ENCODE peak calls at places on chromosomes 12 and 14, in nine cellular contexts. F is left lung, V is fibroblast of lung, K is IMR-90, C is mammary epithelial cell, D is GM06990, Y is fibroblast of mammary gland, B is mesothelial cell of epicardium, H is progenitor cell of endocrine pancreas. X is an unnamed sample.

GRCh38 chr14:26872510-26872909 is 274.7 kb upstream of the NOVA1 start:
- DNase-seq in F (no peak), K (no peak), Y (peak), C (no peak), B (no peak), D (no peak), V (peak), H (no peak), X (no peak)

GRCh38 chr12:53532524-53533445 is 25.5 kb upstream of the NPFF start:
- DNase-seq in V (no peak), D (no peak), C (no peak), B (no peak), H (no peak), Y (no peak), F (no peak), K (no peak), X (no peak)

GRCh38 chr14:82075566-82075965 is 541.9 kb upstream of the SEL1L start:
- DNase-seq in H (peak), D (no peak), F (no peak), K (no peak), Y (no peak), B (peak), V (peak), C (no peak), X (no peak)

GRCh38 chr12:56634242-56634836 is 4.2 kb upstream of the BAZ2A start:
- DNase-seq in D (peak), K (no peak), F (peak), H (peak), B (peak), Y (no peak), C (peak), V (no peak), X (no peak)

GRCh38 chr14:70489579-70490175 is 37.7 kb downstream of the ADAM21 start:
- DNase-seq in F (no peak), K (no peak), V (no peak), Y (no peak), H (no peak), B (no peak), C (no peak), D (no peak), X (no peak)

GRCh38 chr12:53966070-53966384 is 6.9 kb upstream of the HOXC11 start:
- DNase-seq in C (no peak), H (no peak), K (no peak), V (no peak), F (no peak), D (no peak), B (no peak), Y (no peak), X (no peak)

GRCh38 chr14:65981192-65981843 is 504.9 kb upstream of the CCDC196 start:
- DNase-seq in C (no peak), V (no peak), D (no peak), F (no peak), H (no peak), B (no peak), Y (no peak), K (no peak), X (no peak)

GRCh38 chr14:65622703-65623102 is 210.2 kb downstream of the FUT8 start:
- DNase-seq in C (no peak), D (no peak), F (no peak), V (no peak), H (no peak), Y (no peak), B (no peak), K (no peak), X (no peak)

GRCh38 chr14:39614292-39614923 is 182.2 kb upstream of the FBXO33 start:
- DNase-seq in V (no peak), F (no peak), K (no peak), C (no peak), Y (no peak), D (no peak), B (no peak), H (no peak), X (no peak)

GRCh38 chr14:47150267-47150666 is 498.7 kb upstream of the RPL10L start:
- DNase-seq in Y (no peak), H (no peak), F (no peak), B (no peak), C (no peak), V (peak), D (no peak), K (no peak), X (no peak)

GRCh38 chr12:90013409-90013808 is 304.8 kb upstream of the ATP2B1 start:
- DNase-seq in D (no peak), F (no peak), B (no peak), Y (peak), H (no peak), K (peak), V (no peak), C (no peak), X (no peak)

GRCh38 chr14:19906665-19907064 is 13.7 kb upstream of the OR4K5 start:
- DNase-seq in K (no peak), Y (no peak), F (no peak), V (no peak), B (no peak), D (no peak), H (no peak), C (no peak), X (no peak)

GRCh38 chr12:90631581-90631980 is 323.4 kb downstream of the CCER1 start:
- DNase-seq in Y (peak), H (no peak), V (no peak), K (no peak), B (no peak), F (no peak), D (no peak), C (no peak), X (no peak)

GRCh38 chr14:105495101-105495989 is 4.3 kb downstream of the TEDC1 start:
- DNase-seq in C (no peak), B (peak), F (peak), D (peak), V (no peak), Y (no peak), K (no peak), H (no peak), X (peak)

GRCh38 chr14:61503167-61503801 is 181.9 kb downstream of the PRKCH start:
- DNase-seq in F (no peak), V (peak), H (no peak), D (peak), C (peak), B (no peak), K (peak), Y (no peak), X (no peak)

GRCh38 chr12:12835378-12836145 is 22.4 kb downstream of the DDX47 start:
- DNase-seq in C (peak), B (no peak), V (peak), Y (no peak), D (no peak), K (peak), F (no peak), H (no peak), X (no peak)

GRCh38 chr14:99517046-99517642 is 35.9 kb downstream of the CCNK start:
- DNase-seq in K (no peak), C (no peak), B (peak), Y (no peak), H (no peak), V (no peak), D (no peak), F (peak), X (peak)

GRCh38 chr14:37436519-37436918 is 158.5 kb downstream of the FOXA1 start:
- DNase-seq in B (no peak), H (no peak), D (no peak), V (no peak), F (no peak), Y (no peak), C (no peak), K (no peak), X (no peak)

GRCh38 chr14:94575730-94576585 is 5.3 kb upstream of the SERPINA5 start:
- DNase-seq in F (no peak), C (peak), D (no peak), V (peak), H (no peak), Y (peak), K (peak), B (no peak), X (no peak)

DNA sequence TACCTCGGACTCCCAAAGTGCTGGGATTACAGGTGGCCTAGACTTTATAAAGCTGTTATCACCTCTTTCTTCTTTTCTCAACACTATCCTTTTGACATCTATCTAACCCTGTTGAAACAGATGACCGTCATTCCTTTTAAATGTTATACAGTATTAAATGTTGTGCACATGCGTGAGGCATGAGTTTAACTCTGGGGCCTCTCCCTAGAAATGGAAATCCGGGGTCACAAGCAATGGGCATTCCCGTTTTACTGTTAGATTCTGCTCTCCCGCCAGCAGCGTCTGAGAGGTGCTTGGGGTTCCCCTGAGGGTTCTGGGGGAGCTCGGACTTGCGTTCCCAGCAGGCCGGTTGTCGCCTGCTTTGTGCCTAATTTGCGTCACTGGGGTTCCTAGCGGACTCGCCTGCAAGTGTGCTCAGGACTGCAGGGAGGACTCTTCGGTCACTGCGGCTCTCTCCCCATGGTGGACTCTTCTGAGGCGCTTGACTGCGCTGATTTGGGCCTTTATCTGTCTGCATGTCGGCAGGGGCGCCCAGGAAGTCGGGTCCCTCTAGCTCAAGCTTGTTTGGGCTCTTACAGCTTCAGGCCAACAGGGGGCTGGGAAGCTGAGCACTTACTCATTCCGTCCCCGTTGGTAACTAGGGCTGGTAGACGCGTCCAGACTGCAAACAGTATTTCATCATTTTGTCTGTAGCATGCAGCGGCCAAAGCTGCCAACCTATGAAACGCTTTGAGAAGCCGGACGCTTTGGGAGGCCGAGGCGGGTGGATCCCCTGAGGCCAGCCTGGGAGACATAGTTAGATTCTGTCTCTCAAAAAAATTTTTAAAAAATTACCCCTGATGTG is 1.2 kb upstream of the RAN start:
- DNase-seq in F (no peak), C (peak), K (peak), D (peak), H (peak), B (no peak), Y (peak), V (peak), X (no peak)
- TF ChIP-seq CTCF in F (peak), C (peak), K (peak), D (peak), H (peak), B (peak), Y (peak), V (peak), X (peak)

GRCh38 chr12:30519535-30519934 is 176.1 kb downstream of the IPO8 start:
- DNase-seq in H (no peak), B (no peak), C (no peak), F (no peak), D (no peak), V (no peak), K (no peak), Y (no peak), X (no peak)

GRCh38 chr12:30517320-30517719 is 178.3 kb downstream of the IPO8 start:
- DNase-seq in K (no peak), B (no peak), F (no peak), H (no peak), C (no peak), V (no peak), Y (no peak), D (no peak), X (no peak)

GRCh38 chr12:30514666-30515065 is 181.0 kb downstream of the IPO8 start:
- DNase-seq in K (no peak), B (no peak), C (peak), Y (no peak), D (no peak), V (no peak), H (no peak), F (no peak), X (no peak)

DNA sequence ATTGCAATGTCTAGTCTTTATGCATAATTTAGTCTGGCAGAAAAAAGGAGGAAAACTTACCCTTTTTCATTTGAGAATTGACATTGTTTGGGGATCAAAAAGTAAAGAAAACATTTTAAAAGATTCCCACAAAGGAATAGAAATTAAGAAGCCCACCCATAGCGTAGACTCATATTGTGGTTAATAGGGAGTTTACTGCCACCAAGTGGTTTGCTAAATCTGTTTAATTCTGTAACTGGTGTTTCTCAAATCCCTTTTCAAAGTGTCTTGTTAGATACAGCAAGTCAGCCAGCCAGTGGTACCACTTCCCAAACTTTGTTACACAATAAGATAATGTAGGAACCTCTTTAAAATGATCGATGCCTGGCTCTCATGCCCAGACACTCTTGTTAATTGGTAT is 180.3 kb downstream of the IPO8 start:
- DNase-seq in Y (peak), B (no peak), F (no peak), D (no peak), V (peak), K (no peak), C (no peak), H (no peak), X (no peak)
- TF ChIP-seq CTCF in Y (peak), B (no peak), F (no peak), D (no peak), V (peak), K (peak), C (no peak), H (peak), X (peak)

DNA sequence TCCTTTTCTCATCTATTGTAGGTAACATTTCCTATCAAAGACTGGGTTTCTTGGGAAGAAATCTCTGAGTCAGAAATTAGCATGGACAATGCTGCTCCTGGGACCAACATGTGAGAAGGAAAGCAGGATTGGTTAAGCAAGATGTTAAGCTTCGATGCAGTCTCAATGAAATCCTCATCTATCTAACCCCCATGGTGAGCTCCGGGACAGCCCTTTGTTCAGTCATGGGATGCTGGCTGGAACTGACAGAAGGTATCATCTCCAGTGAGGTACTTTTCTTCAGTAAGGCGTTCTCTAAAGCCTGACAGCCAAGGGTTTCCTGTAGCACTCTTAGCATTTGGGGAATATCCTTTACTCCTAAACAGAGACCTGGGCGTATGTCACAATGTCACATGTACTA is 82.8 kb upstream of the SINHCAF start:
- DNase-seq in Y (no peak), V (no peak), H (no peak), C (no peak), D (no peak), K (no peak), B (no peak), F (no peak), X (no peak)
- TF ChIP-seq CTCF in Y (no peak), V (no peak), H (no peak), C (no peak), D (no peak), K (no peak), B (no peak), F (no peak), X (no peak)

GRCh38 chr14:103451401-103451800 is 66.2 kb downstream of the MARK3 start:
- DNase-seq in C (no peak), B (no peak), F (no peak), D (no peak), K (no peak), V (no peak), H (no peak), Y (no peak), X (no peak)
- TF ChIP-seq CTCF in C (no peak), B (no peak), F (no peak), D (no peak), K (no peak), V (no peak), H (no peak), Y (no peak), X (no peak)

DNA sequence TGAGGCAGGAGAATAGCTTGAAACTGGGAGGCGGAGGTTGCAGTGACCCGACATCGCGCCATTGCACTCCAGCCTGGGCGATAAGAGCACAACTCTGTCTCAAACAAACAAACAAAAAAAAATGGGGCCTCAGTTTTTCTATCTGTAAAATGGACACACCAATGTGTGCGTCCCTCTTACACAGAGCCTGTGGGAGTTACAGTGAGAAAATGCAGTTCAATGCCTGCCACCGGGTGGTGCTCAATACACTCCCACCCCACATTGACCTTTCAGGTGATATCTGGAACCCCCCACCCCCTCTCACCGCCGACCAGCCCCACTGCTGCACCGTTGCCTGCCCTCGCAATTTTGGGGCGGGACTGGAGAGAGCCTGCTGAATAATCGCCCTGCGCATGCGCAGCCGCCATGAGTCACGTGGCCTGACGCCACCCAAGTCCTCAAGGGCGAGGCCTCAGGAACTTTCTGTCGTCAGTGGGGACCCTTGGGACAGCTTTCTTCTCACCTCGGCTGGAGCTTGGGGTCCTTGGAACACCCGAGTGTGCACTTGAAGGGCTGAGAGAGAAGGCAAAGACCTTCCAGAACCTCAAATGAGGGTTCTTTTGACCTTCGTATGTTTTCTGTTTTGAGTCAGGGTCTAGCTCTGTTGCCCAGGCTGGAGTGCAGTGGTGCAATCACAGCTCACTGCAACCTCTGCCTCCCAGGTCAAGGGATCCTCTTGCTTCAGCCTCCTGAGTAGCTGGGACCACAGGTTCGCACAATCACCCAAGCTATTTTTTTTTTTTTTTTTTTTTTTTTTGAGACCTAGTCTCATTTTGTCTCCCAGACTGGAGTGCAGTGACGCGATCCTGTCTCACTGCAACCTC is 14.6 kb upstream of the CABP1 start:
- DNase-seq in V (no peak), C (no peak), K (no peak), H (no peak), D (no peak), B (no peak), Y (no peak), F (peak), X (peak)
- TF ChIP-seq CTCF in V (no peak), C (peak), K (no peak), H (no peak), D (peak), B (peak), Y (peak), F (no peak), X (peak)

DNA sequence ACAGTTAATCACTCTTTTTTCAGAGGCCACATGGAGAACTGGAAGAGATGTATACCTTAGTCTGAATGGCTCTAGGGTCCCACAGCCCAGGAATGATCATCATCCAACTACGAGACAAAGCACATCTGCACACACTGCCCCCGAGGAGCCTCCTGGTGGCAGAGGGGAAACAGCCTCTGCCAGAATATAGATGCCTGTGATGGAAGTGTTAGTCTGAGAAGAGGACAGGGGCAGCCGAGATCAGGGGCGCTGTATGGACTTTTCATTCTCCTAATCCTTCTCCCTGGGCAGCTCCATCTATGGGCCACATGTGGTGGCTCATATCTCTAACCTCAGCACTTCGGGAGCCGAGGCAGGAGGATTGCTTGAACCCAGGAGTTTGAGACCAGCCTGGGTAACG is 82.8 kb upstream of the CAPRIN2 start:
- DNase-seq in F (no peak), D (no peak), B (no peak), K (no peak), C (no peak), Y (no peak), H (no peak), V (no peak), X (no peak)
- TF ChIP-seq CTCF in F (no peak), D (peak), B (no peak), K (no peak), C (no peak), Y (no peak), H (peak), V (no peak), X (peak)

GRCh38 chr12:49110191-49111155 is at the start of gene LMBR1L:
- DNase-seq in Y (peak), D (peak), C (peak), F (peak), V (peak), H (peak), B (peak), K (peak), X (peak)
- TF ChIP-seq CTCF in Y (peak), D (peak), C (peak), F (peak), V (peak), H (peak), B (peak), K (peak), X (peak)

DNA sequence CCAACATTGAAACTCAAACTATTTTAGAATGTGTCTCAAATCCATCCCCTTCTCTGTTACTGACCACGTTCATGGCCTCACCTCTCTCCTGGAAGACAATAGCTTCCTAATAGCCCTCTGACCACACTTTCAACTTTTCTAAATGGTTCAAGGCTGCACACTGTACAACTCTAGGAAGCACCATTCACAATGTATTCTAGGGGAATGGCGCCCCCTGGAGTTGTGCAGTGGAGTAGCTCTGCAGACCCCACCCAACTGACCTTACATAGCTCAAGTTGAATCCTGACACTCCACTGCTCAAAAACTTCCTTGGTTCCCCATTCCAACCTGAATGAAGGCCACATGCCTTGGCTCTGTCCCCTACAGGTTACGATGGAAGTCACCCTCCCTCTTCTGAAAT is 77.6 kb downstream of the GAS2L3 start:
- DNase-seq in K (no peak), D (no peak), V (no peak), C (no peak), F (no peak), B (no peak), Y (no peak), H (no peak), X (no peak)
- TF ChIP-seq CTCF in K (no peak), D (peak), V (peak), C (peak), F (no peak), B (peak), Y (peak), H (peak), X (peak)

GRCh38 chr12:17215754-17216153 is 609.8 kb upstream of the LMO3 start:
- DNase-seq in V (no peak), C (no peak), H (no peak), F (no peak), D (no peak), Y (no peak), B (no peak), K (no peak), X (no peak)
- TF ChIP-seq CTCF in V (no peak), C (no peak), H (peak), F (no peak), D (no peak), Y (no peak), B (no peak), K (no peak), X (no peak)

X was measured in chondrocyte.